ENCODE peak calls at places on chromosome 9, in seven cellular contexts. R, Z, T, E, X, A and M are unnamed samples.

GRCh38 chr9:88535226-88535931 is 401 bp downstream of the NXNL2 start:
- DNase-seq in R (no peak), Z (no peak), T (no peak), E (no peak), X (peak), A (no peak), M (no peak)

GRCh38 chr9:130266236-130267098 is 907 bp downstream of the HMCN2 start:
- DNase-seq in R (peak), Z (no peak), T (peak), E (peak), X (peak), A (no peak), M (no peak)

GRCh38 chr9:85742630-85742928 is 825 bp upstream of the AGTPBP1 start:
- DNase-seq in R (no peak), Z (no peak), T (no peak), E (no peak), X (no peak), A (no peak), M (peak)

GRCh38 chr9:16825364-16825763 is 45.1 kb downstream of the BNC2 start:
- DNase-seq in R (no peak), Z (no peak), T (no peak), E (no peak), X (no peak), A (no peak), M (no peak)

GRCh38 chr9:71719585-71719984 is 48.7 kb downstream of the CEMIP2 start:
- DNase-seq in R (no peak), Z (no peak), T (no peak), E (no peak), X (no peak), A (no peak), M (no peak)

GRCh38 chr9:95815153-95815552 is 60.3 kb upstream of the ERCC6L2 start:
- DNase-seq in R (no peak), Z (no peak), T (no peak), E (no peak), X (no peak), A (no peak), M (no peak)

GRCh38 chr9:116349684-116350083 is 196.1 kb downstream of the PAPPA start:
- DNase-seq in R (no peak), Z (no peak), T (no peak), E (no peak), X (no peak), A (no peak), M (no peak)

GRCh38 chr9:14313951-14314423 is at the start of gene NFIB:
- DNase-seq in R (peak), Z (peak), T (peak), E (peak), X (peak), A (peak), M (no peak)

GRCh38 chr9:78986446-78986845 is 585.3 kb upstream of the TLE4 start:
- DNase-seq in R (no peak), Z (no peak), T (no peak), E (no peak), X (no peak), A (no peak), M (no peak)

GRCh38 chr9:128615571-128615970 is 41.1 kb downstream of the DYNC2I2 start:
- DNase-seq in R (no peak), Z (no peak), T (no peak), E (no peak), X (no peak), A (no peak), M (no peak)

GRCh38 chr9:121707477-121708424 is 56.3 kb downstream of the DAB2IP start:
- DNase-seq in R (no peak), Z (no peak), T (no peak), E (no peak), X (no peak), A (no peak), M (no peak)

GRCh38 chr9:34458967-34459355 is 356 bp downstream of the DNAI1 start:
- DNase-seq in R (no peak), Z (no peak), T (no peak), E (no peak), X (peak), A (peak), M (no peak)

DNA sequence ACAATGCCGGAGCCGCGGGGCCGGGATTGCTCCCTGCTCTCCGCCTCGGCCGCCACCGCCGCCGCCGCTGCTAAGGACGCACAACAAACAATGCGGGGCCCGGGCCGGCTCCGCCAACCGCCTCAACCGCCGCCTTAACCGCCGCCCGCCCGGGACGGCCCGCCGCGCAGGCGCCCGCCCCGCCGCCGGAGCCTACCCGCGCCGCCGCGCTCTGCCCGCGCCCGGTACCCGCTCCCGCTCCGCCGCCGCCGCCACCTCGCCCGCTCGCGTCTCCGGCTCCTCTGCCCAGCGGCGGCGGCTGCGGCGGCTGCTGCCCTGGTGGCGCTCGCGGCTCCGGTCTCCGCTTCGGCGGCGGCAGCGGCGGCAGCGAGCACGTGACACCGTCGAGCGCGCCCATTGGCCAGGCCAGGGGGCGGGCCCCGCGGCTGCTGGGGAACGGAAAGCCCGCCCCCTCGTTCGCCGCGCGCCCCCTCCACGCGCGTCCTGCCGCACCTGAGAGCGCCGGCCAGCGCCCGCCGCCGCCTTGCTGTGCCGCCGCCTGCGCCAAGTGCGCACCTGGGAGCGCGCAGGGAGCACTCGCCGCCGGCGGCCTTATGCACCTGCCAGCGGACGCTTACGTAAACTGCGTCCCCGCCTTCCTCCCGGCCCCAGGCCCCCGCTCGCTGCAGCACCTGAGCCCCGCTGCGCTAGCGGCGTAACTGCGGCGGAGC is at the start of gene STRBP:
- DNase-seq in R (peak), Z (peak), T (peak), E (peak), X (peak), A (peak), M (peak)
- H3K27ac ChIP-seq in R (no peak), Z (peak), T (peak), E (peak), X (no peak), A (peak), M (no peak)

GRCh38 chr9:123321874-123322770 is 33.9 kb upstream of the CRB2 start:
- DNase-seq in R (no peak), Z (no peak), T (no peak), E (no peak), X (no peak), A (no peak), M (no peak)
- H3K27ac ChIP-seq in R (no peak), Z (no peak), T (no peak), E (peak), X (no peak), A (no peak), M (no peak)

GRCh38 chr9:136626740-136627642 is 35.7 kb upstream of the EGFL7 start:
- DNase-seq in R (peak), Z (no peak), T (no peak), E (peak), X (peak), A (no peak), M (no peak)
- H3K27ac ChIP-seq in R (no peak), Z (no peak), T (peak), E (peak), X (no peak), A (no peak), M (no peak)

GRCh38 chr9:90985631-90986030 is 184.0 kb downstream of the SYK start:
- DNase-seq in R (no peak), Z (no peak), T (no peak), E (no peak), X (no peak), A (no peak), M (peak)
- H3K27ac ChIP-seq in R (no peak), Z (no peak), T (no peak), E (no peak), X (no peak), A (no peak), M (peak)